ENCODE peak calls at places on chromosome 10, in nine cellular contexts. F is thoracic aorta, E is OCI-LY7, O is left ventricle myocardium inferior, P is choroid plexus epithelial cell, R is lung, K is AG09309, N is bronchial epithelial cell, A is fibroblast of the aortic adventitia. D is an unnamed sample.
A peak's percentile ranks its signal among the peaks of the same experiment; 100 is the strongest.

GRCh38 chr10:120945801-120946302 is 94.7 kb downstream of the WDR11 start:
- DNase-seq in F (peak; percentile 10), E (no peak), O (no peak), P (no peak), R (no peak), K (no peak), N (peak; percentile 83), A (peak; percentile 16), D (no peak)

GRCh38 chr10:5538446-5538845 is 13.7 kb downstream of the CALML3 start:
- DNase-seq in F (no peak), E (no peak), O (no peak), P (peak; percentile 64), R (no peak), K (peak; percentile 25), N (peak; percentile 80), A (peak; percentile 70), D (no peak)

GRCh38 chr10:30182191-30183075 is 123.0 kb upstream of the JCAD start:
- DNase-seq in F (no peak), E (no peak), O (no peak), P (peak; percentile 83), R (peak; percentile 38), K (peak; percentile 83), N (peak; percentile 78), A (peak; percentile 83), D (peak; percentile 81)

GRCh38 chr10:16809074-16809718 is 8.0 kb downstream of the RSU1 start:
- DNase-seq in F (no peak), E (peak; percentile 42), O (peak; percentile 32), P (peak; percentile 79), R (no peak), K (no peak), N (peak; percentile 30), A (peak; percentile 41), D (no peak)

GRCh38 chr10:84026821-84027257 is 112.5 kb upstream of the GHITM start:
- DNase-seq in F (no peak), E (peak; percentile 30), O (no peak), P (peak; percentile 18), R (no peak), K (no peak), N (peak; percentile 25), A (no peak), D (no peak)

GRCh38 chr10:22386396-22386928 is 41.2 kb downstream of the SPAG6 start:
- DNase-seq in F (no peak), E (no peak), O (no peak), P (no peak), R (no peak), K (no peak), N (no peak), A (no peak), D (no peak)

GRCh38 chr10:70851597-70852475 is 36.1 kb downstream of the SGPL1 start:
- DNase-seq in F (no peak), E (no peak), O (no peak), P (no peak), R (no peak), K (no peak), N (no peak), A (no peak), D (no peak)

GRCh38 chr10:125786547-125786946 is 10.9 kb upstream of the MMP21 start:
- DNase-seq in F (no peak), E (no peak), O (no peak), P (no peak), R (no peak), K (no peak), N (no peak), A (no peak), D (peak; percentile 37)

GRCh38 chr10:67302701-67303100 is 376.9 kb downstream of the LRRTM3 start:
- DNase-seq in F (no peak), E (no peak), O (no peak), P (no peak), R (no peak), K (no peak), N (no peak), A (no peak), D (no peak)

GRCh38 chr10:17431871-17432311 is 22.5 kb downstream of the ST8SIA6 start:
- DNase-seq in F (no peak), E (no peak), O (no peak), P (peak; percentile 47), R (no peak), K (no peak), N (peak; percentile 20), A (peak; percentile 32), D (no peak)

GRCh38 chr10:72049472-72049871 is 38.9 kb downstream of the SPOCK2 start:
- DNase-seq in F (no peak), E (no peak), O (no peak), P (no peak), R (no peak), K (no peak), N (no peak), A (no peak), D (no peak)

GRCh38 chr10:60135020-60135419 is 228.7 kb upstream of the CCDC6 start:
- DNase-seq in F (no peak), E (peak; percentile 3), O (no peak), P (no peak), R (no peak), K (no peak), N (no peak), A (no peak), D (no peak)

GRCh38 chr10:119316002-119316358 is 108.6 kb downstream of the GRK5 start:
- DNase-seq in F (no peak), E (no peak), O (no peak), P (no peak), R (no peak), K (no peak), N (no peak), A (no peak), D (no peak)

GRCh38 chr10:59432207-59432900 is 70.0 kb upstream of the FAM13C start:
- DNase-seq in F (no peak), E (no peak), O (no peak), P (peak; percentile 15), R (no peak), K (no peak), N (peak; percentile 87), A (peak; percentile 68), D (no peak)

GRCh38 chr10:103715430-103715829 is 139.9 kb downstream of the SH3PXD2A start:
- DNase-seq in F (no peak), E (no peak), O (no peak), P (no peak), R (no peak), K (peak; percentile 80), N (peak; percentile 77), A (peak; percentile 80), D (peak; percentile 64)

GRCh38 chr10:26430641-26431163 is 7.4 kb upstream of the APBB1IP start:
- DNase-seq in F (no peak), E (peak; percentile 68), O (no peak), P (no peak), R (no peak), K (no peak), N (no peak), A (no peak), D (no peak)

GRCh38 chr10:103780242-103781149 is 74.9 kb downstream of the SH3PXD2A start:
- DNase-seq in F (no peak), E (no peak), O (no peak), P (no peak), R (no peak), K (no peak), N (peak; percentile 90), A (no peak), D (no peak)

DNA sequence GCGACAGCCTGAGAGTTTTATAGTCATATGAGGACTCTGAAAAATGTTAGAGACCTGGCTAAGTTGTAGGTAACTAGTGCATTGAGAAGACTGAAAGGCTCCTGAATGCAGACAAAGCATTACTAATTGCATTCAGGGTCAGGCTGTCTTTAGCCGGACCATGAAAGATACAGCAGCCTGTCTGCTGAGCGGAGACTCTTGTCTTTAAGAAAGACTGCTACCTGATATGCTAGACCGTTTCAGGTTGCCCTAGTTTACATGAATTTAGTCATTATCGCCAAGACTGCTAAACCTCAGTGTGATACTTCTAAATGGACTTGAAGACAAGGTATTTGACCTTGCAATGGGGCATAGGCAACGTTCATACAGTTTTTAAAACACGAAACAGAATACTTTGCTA is 81.2 kb downstream of the BMPR1A start:
- DNase-seq in F (no peak), E (no peak), O (no peak), P (no peak), R (no peak), K (no peak), N (no peak), A (no peak), D (no peak)
- TF ChIP-seq CTCF in F (no peak), E (no peak), O (no peak), P (no peak), R (no peak), K (no peak), N (no peak), A (no peak), D (no peak)

GRCh38 chr10:132420469-132421376 is 23.7 kb downstream of the PWWP2B start:
- DNase-seq in F (no peak), E (peak; percentile 52), O (no peak), P (no peak), R (no peak), K (no peak), N (no peak), A (peak; percentile 4), D (no peak)
- H3K4me3 ChIP-seq in F (peak overlapping the region; percentile 58), E (peak overlapping the region; percentile 49), O (peak overlapping the region; percentile 42), P (no peak overlapping the region), R (no peak overlapping the region), K (no peak overlapping the region), N (no peak overlapping the region), A (no peak overlapping the region), D (no peak overlapping the region)

DNA sequence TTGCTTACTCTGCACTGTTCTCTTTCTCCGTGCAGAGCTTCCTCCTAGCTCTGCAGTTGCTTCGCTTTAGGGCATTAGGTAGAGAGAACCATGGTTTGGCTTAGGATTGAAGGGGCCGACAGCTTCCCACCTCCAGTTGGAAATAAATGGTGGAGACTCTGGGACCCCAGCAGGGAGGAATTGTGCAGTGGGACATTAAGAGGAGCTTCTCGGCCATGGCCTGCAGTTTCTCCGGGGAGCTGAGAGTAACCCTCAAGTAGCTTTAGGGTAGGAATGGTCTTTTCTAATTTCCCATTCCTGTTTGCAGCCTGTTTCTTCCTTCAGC is 1.2 kb downstream of the SUFU start:
- DNase-seq in F (no peak), E (no peak), O (no peak), P (no peak), R (no peak), K (no peak), N (no peak), A (no peak), D (no peak)
- TF ChIP-seq CTCF in F (no peak), E (no peak), O (no peak), P (no peak), R (no peak), K (no peak), N (no peak), A (no peak), D (no peak)

DNA sequence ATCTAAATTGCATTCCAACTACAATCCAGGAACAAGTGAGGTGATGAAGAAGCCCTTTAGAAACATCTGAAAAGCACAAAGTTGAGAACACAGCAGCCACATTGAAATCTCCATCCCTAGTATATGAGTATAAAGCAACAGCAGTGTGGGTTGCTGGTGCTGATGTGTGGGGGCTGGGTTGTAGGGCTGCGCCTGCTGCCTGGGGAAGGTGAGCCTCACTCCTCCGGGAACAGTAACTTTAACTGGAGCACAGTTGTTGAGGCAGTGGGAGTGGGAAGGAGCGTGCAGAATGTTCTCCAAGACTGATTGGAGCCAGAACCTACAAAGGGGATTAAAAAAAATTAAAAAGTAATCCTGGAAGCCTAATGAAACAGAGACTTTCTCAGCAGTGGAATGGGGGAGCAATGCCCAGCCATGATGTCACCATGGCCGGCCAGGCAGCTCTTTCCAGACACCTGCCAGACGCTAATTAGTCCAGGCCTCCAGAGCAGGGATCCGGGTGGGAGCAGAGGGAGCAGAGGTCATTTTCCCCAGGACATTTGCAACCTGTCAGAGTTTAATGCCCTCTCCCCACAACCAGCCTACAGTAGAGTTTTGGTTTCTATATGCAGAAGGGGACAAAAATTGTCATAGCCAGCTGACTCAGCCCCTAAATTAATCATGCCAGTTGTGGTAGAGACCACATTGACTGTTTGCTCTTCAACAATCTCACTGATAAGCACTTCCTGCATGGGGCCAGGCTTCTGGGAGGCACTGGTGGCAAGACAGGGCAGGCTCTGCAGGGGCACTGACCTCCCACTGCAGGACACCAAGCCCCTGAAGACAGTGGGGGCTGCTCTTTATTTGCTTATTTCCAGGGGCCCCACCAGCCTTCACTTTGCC is 133.0 kb upstream of the ZNF32 start:
- DNase-seq in F (no peak), E (no peak), O (no peak), P (no peak), R (no peak), K (no peak), N (no peak), A (peak; percentile 16), D (no peak)
- H3K4me3 ChIP-seq in F (no peak overlapping the region), E (no peak overlapping the region), O (no peak overlapping the region), P (no peak overlapping the region), R (no peak overlapping the region), K (no peak overlapping the region), N (no peak overlapping the region), A (no peak overlapping the region), D (no peak overlapping the region)

D was measured in kidney epithelial cell.